ENCODE peak calls at places on chromosomes 3 and 15, in eight cellular contexts. Y, D, J, I, A, W, N and G are unnamed samples.

GRCh38 chr3:18389108-18389733 is 35.9 kb downstream of the SATB1 start:
- DNase-seq in Y (no peak), D (no peak), J (no peak), I (no peak), A (peak; percentile 45), W (no peak), N (peak; percentile 3), G (peak; percentile 1)

GRCh38 chr3:173793963-173794362 is 396.4 kb downstream of the NLGN1 start:
- DNase-seq in Y (no peak), D (no peak), J (no peak), I (no peak), A (no peak), W (no peak), N (no peak), G (peak; percentile 5)

GRCh38 chr15:63276342-63277043 is 912 bp upstream of the APH1B start:
- DNase-seq in Y (no peak), D (no peak), J (no peak), I (no peak), A (no peak), W (no peak), N (no peak), G (peak; percentile 12)

GRCh38 chr3:111472556-111472955 is 69.4 kb upstream of the CD96 start:
- DNase-seq in Y (no peak), D (no peak), J (no peak), I (no peak), A (no peak), W (no peak), N (no peak), G (no peak)

GRCh38 chr3:135596563-135596962 is 369.0 kb upstream of the PPP2R3A start:
- DNase-seq in Y (no peak), D (no peak), J (no peak), I (no peak), A (no peak), W (no peak), N (no peak), G (no peak)

GRCh38 chr3:138949002-138949418 is 2.0 kb downstream of the FOXL2NB start:
- DNase-seq in Y (no peak), D (no peak), J (no peak), I (no peak), A (no peak), W (no peak), N (no peak), G (no peak)

GRCh38 chr3:127174715-127175140 is 18.2 kb upstream of the PRR23E start:
- DNase-seq in Y (no peak), D (no peak), J (no peak), I (no peak), A (no peak), W (no peak), N (no peak), G (no peak)

GRCh38 chr3:16801223-16801622 is 83.5 kb upstream of the PLCL2 start:
- DNase-seq in Y (no peak), D (no peak), J (no peak), I (no peak), A (no peak), W (no peak), N (no peak), G (no peak)

GRCh38 chr15:48891229-48891765 is 13.4 kb downstream of the EID1 start:
- DNase-seq in Y (no peak), D (no peak), J (no peak), I (no peak), A (no peak), W (no peak), N (no peak), G (no peak)

DNA sequence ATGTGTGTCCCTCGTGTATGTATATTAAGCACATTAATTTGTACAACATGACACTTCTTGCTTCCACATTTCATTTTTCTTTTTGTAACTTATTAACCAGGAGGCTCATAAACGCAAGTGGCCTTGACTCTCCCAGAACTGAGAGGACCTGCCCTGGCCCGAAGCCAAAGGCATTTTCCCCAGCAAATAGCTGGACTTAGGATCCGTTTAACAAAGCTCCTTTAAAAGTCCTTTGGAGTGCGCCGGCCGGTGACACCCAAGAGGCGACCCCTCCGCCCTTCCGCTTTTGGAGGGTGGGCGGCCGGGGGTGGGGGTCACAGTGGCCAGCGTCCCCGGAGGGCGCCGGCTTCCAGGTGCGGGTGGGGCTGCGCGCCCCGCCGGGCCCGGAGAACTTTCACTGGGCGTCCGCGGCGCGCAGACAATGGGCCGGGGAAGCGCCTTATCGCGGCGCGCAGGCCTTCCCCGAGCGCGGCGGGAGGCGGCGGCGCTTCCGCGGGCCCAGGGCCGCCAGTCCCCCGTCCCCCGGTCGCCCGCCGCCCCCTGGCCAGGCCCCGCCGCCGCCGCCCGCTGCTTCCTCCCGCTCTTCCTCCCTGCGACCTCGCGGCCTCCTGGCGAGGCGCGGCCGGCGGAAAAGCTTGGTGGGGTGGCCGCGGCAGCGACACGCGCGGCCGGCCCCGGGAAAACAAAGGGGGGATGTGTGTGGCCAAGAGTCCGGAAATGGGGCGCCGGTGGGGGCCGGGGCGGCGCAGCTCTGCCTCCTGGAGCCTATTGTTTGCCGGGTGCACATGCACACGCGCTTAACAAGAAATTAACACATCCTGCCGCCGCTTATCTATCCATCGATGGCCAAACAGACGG is 613.4 kb downstream of the MCTP2 start:
- DNase-seq in Y (no peak), D (no peak), J (no peak), I (no peak), A (peak; percentile 75), W (peak; percentile 81), N (peak; percentile 96), G (peak; percentile 45)
- TF ChIP-seq CTCF in Y (no peak), D (no peak), J (no peak), I (no peak), A (no peak), W (peak; percentile 24), N (peak; percentile 26), G (peak; percentile 52)

GRCh38 chr3:141305436-141305835 is 62.9 kb upstream of the ZBTB38 start:
- DNase-seq in Y (no peak), D (peak; percentile 45), J (peak; percentile 43), I (no peak), A (no peak), W (no peak), N (peak; percentile 24), G (no peak)
- TF ChIP-seq CTCF in Y (peak; percentile 26), D (peak; percentile 35), J (no peak), I (no peak), A (peak; percentile 30), W (no peak), N (peak; percentile 5), G (no peak)

GRCh38 chr3:186931487-186932280 is 1.4 kb downstream of the ST6GAL1 start:
- DNase-seq in Y (peak; percentile 27), D (no peak), J (no peak), I (no peak), A (peak; percentile 49), W (peak; percentile 60), N (peak; percentile 78), G (no peak)
- TF ChIP-seq CTCF in Y (no peak), D (no peak), J (no peak), I (no peak), A (no peak), W (no peak), N (peak; percentile 34), G (no peak)

GRCh38 chr15:85495542-85495941 is 115.1 kb downstream of the AKAP13 start:
- DNase-seq in Y (no peak), D (no peak), J (no peak), I (no peak), A (no peak), W (no peak), N (no peak), G (no peak)

GRCh38 chr15:85495096-85495495 is 114.7 kb downstream of the AKAP13 start:
- DNase-seq in Y (no peak), D (no peak), J (no peak), I (no peak), A (no peak), W (no peak), N (no peak), G (no peak)

GRCh38 chr15:85498471-85498870 is 118.1 kb downstream of the AKAP13 start:
- DNase-seq in Y (no peak), D (no peak), J (no peak), I (no peak), A (no peak), W (no peak), N (no peak), G (no peak)

GRCh38 chr15:85496146-85496545 is 115.7 kb downstream of the AKAP13 start:
- DNase-seq in Y (no peak), D (no peak), J (no peak), I (no peak), A (no peak), W (no peak), N (no peak), G (no peak)

GRCh38 chr15:85496551-85497545 is 116.4 kb downstream of the AKAP13 start:
- DNase-seq in Y (no peak), D (no peak), J (no peak), I (no peak), A (no peak), W (no peak), N (peak; percentile 16), G (no peak)
- TF ChIP-seq CTCF in Y (no peak), D (no peak), J (no peak), I (no peak), A (no peak), W (no peak), N (no peak), G (no peak)

GRCh38 chr3:21170964-21171363 is 580.0 kb downstream of the ZNF385D start:
- DNase-seq in Y (no peak), D (no peak), J (no peak), I (no peak), A (peak; percentile 37), W (no peak), N (no peak), G (no peak)
- TF ChIP-seq CTCF in Y (peak; percentile 55), D (peak; percentile 41), J (no peak), I (no peak), A (peak; percentile 61), W (peak; percentile 40), N (no peak), G (peak; percentile 18)